ENCODE peak calls at places on chromosomes 12 and 14, in nine cellular contexts. R, L, H, W, F, S, I, G and Q are unnamed samples.

GRCh38 chr12:91493308-91493707 is 310.7 kb upstream of the DCN start:
- DNase-seq in R (no peak), F (no peak), I (no peak), S (no peak), L (no peak), H (no peak), W (no peak), G (no peak), Q (no peak)

GRCh38 chr12:101599771-101600486 is 5.2 kb downstream of the MYBPC1 start:
- DNase-seq in H (no peak), S (no peak), I (no peak), W (no peak), L (no peak), R (no peak), G (no peak), F (no peak), Q (no peak)

GRCh38 chr14:96039633-96040311 is 610 bp downstream of the C14orf132 start:
- DNase-seq in W (no peak), R (no peak), H (no peak), I (no peak), S (no peak), L (no peak), F (no peak), G (no peak), Q (no peak)

GRCh38 chr12:92574046-92574783 is 128.6 kb upstream of the PLEKHG7 start:
- DNase-seq in F (no peak), R (no peak), H (no peak), G (no peak), I (no peak), W (no peak), L (no peak), S (peak; percentile 20), Q (no peak)

GRCh38 chr12:53288322-53288721 is 7.0 kb upstream of the PFDN5 start:
- DNase-seq in H (no peak), F (no peak), G (no peak), I (no peak), L (no peak), R (no peak), S (no peak), W (no peak), Q (no peak)

GRCh38 chr12:64236549-64236948 is 14.5 kb upstream of the KICS2 start:
- DNase-seq in I (no peak), R (no peak), L (no peak), H (no peak), G (no peak), W (no peak), F (no peak), S (peak; percentile 28), Q (no peak)

GRCh38 chr14:64549805-64550538 is at the start of gene PPP1R36:
- DNase-seq in H (peak; percentile 23), G (peak; percentile 64), I (peak; percentile 34), F (peak; percentile 89), R (no peak), S (peak; percentile 74), W (no peak), L (no peak), Q (no peak)

GRCh38 chr12:127293507-127294310 is 973.3 kb upstream of the TMEM132C start:
- DNase-seq in S (peak; percentile 59), I (peak; percentile 30), W (no peak), H (no peak), R (peak; percentile 44), G (peak; percentile 66), F (peak; percentile 80), L (no peak), Q (no peak)

GRCh38 chr12:43737646-43738045 is 20.9 kb downstream of the PUS7L start:
- DNase-seq in I (no peak), H (no peak), G (no peak), R (no peak), S (no peak), W (no peak), F (no peak), L (no peak), Q (no peak)

GRCh38 chr12:115618105-115618504 is 659.4 kb downstream of the MED13L start:
- DNase-seq in W (no peak), R (no peak), S (no peak), F (no peak), H (no peak), G (no peak), I (no peak), L (no peak), Q (no peak)

GRCh38 chr14:104547998-104548700 is 31.4 kb upstream of the C14orf180 start:
- DNase-seq in L (no peak), S (no peak), G (no peak), H (no peak), W (no peak), F (no peak), I (no peak), R (no peak), Q (no peak)

GRCh38 chr12:132268674-132269073 is 60.7 kb downstream of the GALNT9 start:
- DNase-seq in R (no peak), H (no peak), F (peak; percentile 75), G (no peak), W (no peak), S (no peak), I (no peak), L (no peak), Q (no peak)

GRCh38 chr12:98733667-98734350 is 88.7 kb downstream of the APAF1 start:
- DNase-seq in I (no peak), R (no peak), S (no peak), W (no peak), G (no peak), F (no peak), L (no peak), H (no peak), Q (no peak)

GRCh38 chr14:89918721-89919120 is 35.8 kb downstream of the EFCAB11 start:
- DNase-seq in G (no peak), W (no peak), L (no peak), S (no peak), I (no peak), F (no peak), R (no peak), H (no peak), Q (no peak)

GRCh38 chr14:52351561-52352491 is 37.7 kb downstream of the PTGER2 start:
- DNase-seq in L (no peak), S (no peak), W (peak; percentile 80), H (no peak), I (no peak), F (no peak), R (peak; percentile 71), G (no peak), Q (no peak)

GRCh38 chr12:79424109-79424721 is 266.5 kb downstream of the PAWR start:
- DNase-seq in L (no peak), H (no peak), R (no peak), I (no peak), S (peak; percentile 60), W (peak; percentile 95), G (no peak), F (no peak), Q (peak; percentile 90)

GRCh38 chr14:31294736-31295398 is 87.3 kb upstream of the HECTD1 start:
- DNase-seq in W (no peak), R (no peak), S (no peak), F (no peak), I (no peak), L (no peak), G (no peak), H (no peak), Q (no peak)

GRCh38 chr12:32499048-32499447 is 99.7 kb downstream of the FGD4 start:
- DNase-seq in G (no peak), W (no peak), F (no peak), L (no peak), I (no peak), H (no peak), S (no peak), R (no peak), Q (no peak)

DNA sequence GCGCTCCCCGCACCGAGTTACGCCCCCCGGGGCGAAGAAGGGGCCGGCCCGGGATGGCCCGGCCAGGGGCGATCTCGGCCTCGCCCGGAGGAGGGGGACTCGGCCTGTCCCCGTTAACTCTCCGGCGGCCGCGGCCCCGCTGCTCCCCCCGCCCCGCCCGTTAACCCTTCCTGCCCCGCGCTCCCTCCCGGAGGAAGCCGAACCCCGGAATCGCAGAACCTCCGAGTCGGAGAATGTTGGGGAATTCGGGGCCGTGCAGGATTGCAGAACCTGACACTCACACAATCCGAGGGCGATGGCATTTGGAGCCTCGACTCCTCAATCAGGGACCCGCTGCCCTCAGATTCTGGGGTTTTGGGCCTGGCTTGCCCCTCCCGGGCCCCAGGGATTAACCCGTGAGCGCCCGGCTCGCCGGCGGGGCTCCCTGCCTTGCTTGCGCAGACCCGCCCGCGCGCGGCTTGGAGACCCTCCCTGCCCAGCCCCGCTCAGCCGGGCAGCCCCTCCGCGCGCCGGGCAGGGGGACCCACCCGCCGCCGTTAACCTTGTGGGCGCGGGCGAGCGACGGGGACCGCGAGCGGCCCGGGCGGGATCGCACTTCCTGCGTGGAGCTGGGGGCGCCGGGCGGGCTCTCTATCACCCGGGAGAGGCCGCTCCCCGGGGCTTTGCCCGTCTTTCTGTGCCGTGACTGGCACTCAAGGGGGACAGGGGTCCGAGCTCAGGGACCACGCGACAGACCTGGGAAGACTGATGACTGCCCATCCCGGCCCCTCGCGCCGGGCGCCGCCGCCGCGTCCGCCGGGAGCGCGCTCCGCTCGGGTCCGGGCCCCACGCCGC is 18.8 kb downstream of the BEGAIN start:
- DNase-seq in R (no peak), G (no peak), I (no peak), F (no peak), L (no peak), W (no peak), S (no peak), H (no peak), Q (no peak)
- H3K4me3 ChIP-seq in R (no peak overlapping the region), G (peak overlapping the region; percentile 54), I (peak overlapping the region; percentile 68), F (peak overlapping the region; percentile 34), L (peak overlapping the region; percentile 35), W (peak overlapping the region; percentile 11), S (no peak overlapping the region), H (no peak overlapping the region), Q (peak overlapping the region; percentile 17)

GRCh38 chr12:121797937-121798801 is 4.7 kb upstream of the RHOF start:
- DNase-seq in S (no peak), L (no peak), H (no peak), W (no peak), I (peak; percentile 84), R (peak; percentile 46), F (peak; percentile 83), G (no peak), Q (no peak)
- H3K4me3 ChIP-seq in S (no peak overlapping the region), L (peak overlapping the region; percentile 75), H (peak overlapping the region; percentile 65), W (peak overlapping the region; percentile 79), I (peak overlapping the region; percentile 81), R (peak overlapping the region; percentile 60), F (peak overlapping the region; percentile 86), G (peak overlapping the region; percentile 73), Q (peak overlapping the region; percentile 55)

DNA sequence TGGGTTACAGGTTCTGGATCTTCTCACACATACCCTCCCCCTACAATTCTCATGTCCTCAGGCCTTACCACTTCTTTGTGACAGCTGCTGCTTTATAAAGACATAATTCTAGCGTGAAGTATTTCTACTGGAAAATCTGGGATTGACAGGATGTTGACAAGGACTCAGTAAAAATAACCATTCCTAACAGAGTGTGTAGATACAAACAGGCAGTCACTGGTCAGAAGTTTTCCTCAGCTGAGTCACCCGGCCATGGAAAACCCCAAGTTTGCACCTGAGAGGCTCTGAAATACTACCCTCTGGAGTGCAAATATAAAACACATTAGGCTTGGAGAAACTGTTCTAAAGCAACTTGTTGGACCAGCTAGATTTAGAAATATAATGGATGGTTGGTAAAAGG is 54.4 kb downstream of the SPPL3 start:
- DNase-seq in I (no peak), R (no peak), W (no peak), G (no peak), F (no peak), S (no peak), L (no peak), H (no peak), Q (peak; percentile 77)
- H3K4me3 ChIP-seq in I (no peak overlapping the region), R (no peak overlapping the region), W (no peak overlapping the region), G (no peak overlapping the region), F (no peak overlapping the region), S (no peak overlapping the region), L (no peak overlapping the region), H (no peak overlapping the region), Q (no peak overlapping the region)

GRCh38 chr12:76002598-76003262 is 28.8 kb downstream of the PHLDA1 start:
- DNase-seq in L (no peak), I (no peak), S (no peak), G (no peak), R (no peak), W (no peak), F (no peak), H (no peak), Q (no peak)
- H3K4me3 ChIP-seq in L (no peak overlapping the region), I (no peak overlapping the region), S (no peak overlapping the region), G (no peak overlapping the region), R (no peak overlapping the region), W (no peak overlapping the region), F (no peak overlapping the region), H (no peak overlapping the region), Q (no peak overlapping the region)